ENCODE peak calls at places on chromosomes 4 and X, in four cellular contexts. One of them, this sample, is unnamed.

GRCh38 chrX:86946569-86946968 is 571.0 kb upstream of the KLHL4 start:
- DNase-seq in neuronal stem cell: peak
- DNase-seq in kidney: no peak
- DNase-seq in fibroblast of lung: peak
- DNase-seq in this sample: peak

GRCh38 chrX:63275127-63275526 is 76.0 kb downstream of the SPIN4 start:
- DNase-seq in kidney: no peak
- DNase-seq in neuronal stem cell: no peak
- DNase-seq in fibroblast of lung: no peak
- DNase-seq in this sample: no peak

GRCh38 chr4:159051245-159052071 is 51.4 kb upstream of the RAPGEF2 start:
- DNase-seq in kidney: no peak
- DNase-seq in neuronal stem cell: no peak
- DNase-seq in fibroblast of lung: no peak
- DNase-seq in this sample: no peak

GRCh38 chr4:175309041-175309440 is 390.9 kb downstream of the ADAM29 start:
- DNase-seq in neuronal stem cell: no peak
- DNase-seq in kidney: no peak
- DNase-seq in fibroblast of lung: no peak
- DNase-seq in this sample: no peak

GRCh38 chr4:179695175-179695574 is 2252.9 kb upstream of the AGA start:
- DNase-seq in fibroblast of lung: peak
- DNase-seq in neuronal stem cell: no peak
- DNase-seq in kidney: no peak
- DNase-seq in this sample: no peak

GRCh38 chr4:158590219-158590618 is 68.5 kb downstream of the RXFP1 start:
- DNase-seq in neuronal stem cell: no peak
- DNase-seq in kidney: peak
- DNase-seq in fibroblast of lung: no peak
- DNase-seq in this sample: no peak

GRCh38 chrX:150316564-150316963 is 46.6 kb upstream of the MAMLD1 start:
- DNase-seq in kidney: no peak
- DNase-seq in fibroblast of lung: no peak
- DNase-seq in neuronal stem cell: no peak
- DNase-seq in this sample: no peak

GRCh38 chrX:152276277-152276676 is 137.9 kb upstream of the MAGEA10 start:
- DNase-seq in neuronal stem cell: no peak
- DNase-seq in fibroblast of lung: no peak
- DNase-seq in kidney: no peak
- DNase-seq in this sample: no peak

GRCh38 chr4:185534850-185535761 is at the start of gene PDLIM3:
- DNase-seq in neuronal stem cell: peak
- DNase-seq in kidney: peak
- DNase-seq in fibroblast of lung: no peak
- DNase-seq in this sample: no peak

GRCh38 chr4:67934628-67935027 is 28.7 kb downstream of the TMPRSS11A start:
- DNase-seq in kidney: no peak
- DNase-seq in neuronal stem cell: no peak
- DNase-seq in fibroblast of lung: no peak
- DNase-seq in this sample: no peak

GRCh38 chr4:42278709-42279324 is 118.5 kb upstream of the SHISA3 start:
- DNase-seq in kidney: no peak
- DNase-seq in neuronal stem cell: no peak
- DNase-seq in fibroblast of lung: no peak
- DNase-seq in this sample: no peak

GRCh38 chr4:42282081-42282901 is 115.0 kb upstream of the SHISA3 start:
- DNase-seq in fibroblast of lung: peak
- DNase-seq in neuronal stem cell: peak
- DNase-seq in kidney: no peak
- DNase-seq in this sample: peak

GRCh38 chr4:42284030-42284429 is 113.3 kb upstream of the SHISA3 start:
- DNase-seq in neuronal stem cell: no peak
- DNase-seq in fibroblast of lung: no peak
- DNase-seq in kidney: no peak
- DNase-seq in this sample: no peak

GRCh38 chr4:42280327-42281095 is 116.8 kb upstream of the SHISA3 start:
- DNase-seq in kidney: no peak
- DNase-seq in fibroblast of lung: peak
- DNase-seq in neuronal stem cell: no peak
- DNase-seq in this sample: peak

DNA sequence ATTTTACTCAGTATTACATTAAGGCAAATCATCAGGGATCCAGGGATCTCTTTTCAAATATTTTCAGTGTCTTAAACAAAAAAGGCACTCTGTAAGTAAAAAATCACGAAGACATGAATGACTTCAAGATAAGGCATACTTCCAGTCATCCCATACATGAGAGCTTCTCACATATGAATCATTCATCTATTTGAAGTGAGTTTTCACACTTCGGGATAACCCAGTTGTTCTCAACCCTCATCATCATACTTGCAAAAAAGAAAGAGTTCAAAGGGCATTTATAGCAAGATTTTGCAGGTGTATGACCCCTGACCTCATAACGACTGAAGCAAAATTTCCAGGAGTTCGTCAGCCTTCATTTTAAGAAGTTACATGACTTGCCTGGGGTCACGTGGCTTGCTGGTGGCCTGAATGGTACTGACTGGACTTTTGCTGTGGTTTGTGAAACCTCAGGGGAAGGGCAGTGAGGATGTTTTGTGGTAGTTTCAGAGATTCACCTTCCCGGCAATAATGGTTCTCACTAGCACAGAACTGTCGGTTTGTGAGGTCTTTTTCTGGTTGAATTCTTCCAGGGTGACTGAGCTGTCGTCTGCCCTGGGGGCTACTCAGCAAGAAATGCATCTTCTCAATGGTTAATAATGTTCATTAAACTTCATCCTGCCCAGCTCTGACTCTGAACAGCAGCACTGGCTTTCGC is 115.8 kb upstream of the SHISA3 start:
- DNase-seq in fibroblast of lung: no peak
- DNase-seq in neuronal stem cell: no peak
- DNase-seq in kidney: no peak
- DNase-seq in this sample: no peak
- H3K4me3 ChIP-seq in fibroblast of lung: no peak
- H3K4me3 ChIP-seq in neuronal stem cell: no peak
- H3K4me3 ChIP-seq in kidney: no peak
- H3K4me3 ChIP-seq in this sample: no peak

DNA sequence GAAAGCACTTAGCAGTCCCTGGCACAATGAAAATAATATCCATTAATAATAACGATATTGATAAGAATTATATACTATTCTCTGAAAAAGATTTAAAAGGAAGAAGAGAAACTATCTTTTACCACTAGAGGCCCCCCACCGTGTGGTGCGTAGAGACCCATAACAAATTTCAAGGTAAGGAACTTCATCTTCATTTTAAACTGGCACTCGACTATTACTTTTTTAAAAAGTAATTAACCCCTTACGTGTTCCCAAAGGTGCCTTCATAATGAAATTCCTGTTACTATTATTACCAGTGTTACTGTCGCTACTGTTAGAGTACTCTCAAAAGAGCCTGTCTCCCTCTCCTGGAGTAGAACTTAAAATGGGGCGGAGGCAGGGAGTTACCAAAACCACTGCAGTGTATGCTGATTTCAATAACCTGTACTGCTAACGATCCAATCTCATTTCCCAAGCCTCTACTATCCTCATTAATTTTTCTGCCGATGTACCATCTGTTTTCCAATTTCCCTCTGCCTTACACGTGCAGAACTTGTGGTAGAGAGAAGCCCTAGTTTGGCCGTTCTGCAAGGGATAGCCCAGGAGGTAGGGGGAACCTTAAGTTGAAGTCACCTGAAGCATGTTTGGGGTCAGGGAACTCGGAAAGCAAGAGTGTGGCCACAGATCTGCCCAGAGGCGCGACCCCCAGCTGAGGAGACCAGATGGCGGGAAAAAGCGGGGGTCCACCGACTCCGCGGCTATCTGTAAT is 813 bp upstream of the STK26 start:
- DNase-seq in fibroblast of lung: peak
- DNase-seq in neuronal stem cell: no peak
- DNase-seq in kidney: no peak
- DNase-seq in this sample: no peak
- H3K9ac ChIP-seq in fibroblast of lung: no peak
- H3K9ac ChIP-seq in neuronal stem cell: peak
- H3K9ac ChIP-seq in kidney: no peak
- H3K9ac ChIP-seq in this sample: peak

GRCh38 chrX:46574337-46574940 is 874 bp downstream of the CHST7 start:
- DNase-seq in fibroblast of lung: no peak
- DNase-seq in kidney: peak
- DNase-seq in neuronal stem cell: no peak
- DNase-seq in this sample: no peak
- H3K4me3 ChIP-seq in fibroblast of lung: peak
- H3K4me3 ChIP-seq in kidney: peak
- H3K4me3 ChIP-seq in neuronal stem cell: peak
- H3K4me3 ChIP-seq in this sample: peak

DNA sequence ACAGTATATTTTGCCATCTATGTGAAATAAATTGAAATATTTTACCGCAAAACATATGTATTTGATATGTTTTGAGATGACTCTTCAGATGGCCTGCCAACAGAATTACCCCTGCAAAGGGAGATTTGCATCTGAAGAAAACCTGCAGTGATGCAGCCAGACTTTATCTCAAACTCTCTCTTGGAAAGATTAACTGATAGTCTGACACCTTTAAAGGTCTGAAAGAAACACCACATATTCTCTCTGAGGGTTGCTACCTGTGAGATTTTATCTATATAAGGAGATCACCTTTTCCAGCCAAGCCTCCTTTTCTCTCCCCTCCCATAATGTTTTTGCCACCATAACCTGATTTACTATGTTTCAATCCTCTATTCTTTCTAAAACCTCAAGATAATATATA is 1106.3 kb upstream of the IGFBP7 start:
- DNase-seq in kidney: no peak
- DNase-seq in fibroblast of lung: no peak
- DNase-seq in neuronal stem cell: no peak
- DNase-seq in this sample: no peak
- H3K9ac ChIP-seq in kidney: no peak
- H3K9ac ChIP-seq in fibroblast of lung: no peak
- H3K9ac ChIP-seq in neuronal stem cell: no peak
- H3K9ac ChIP-seq in this sample: no peak

GRCh38 chr4:137692205-137692604 is 159.9 kb upstream of the PCDH18 start:
- DNase-seq in kidney: no peak
- DNase-seq in fibroblast of lung: no peak
- DNase-seq in neuronal stem cell: no peak
- DNase-seq in this sample: no peak
- H3K4me3 ChIP-seq in kidney: no peak
- H3K4me3 ChIP-seq in fibroblast of lung: no peak
- H3K4me3 ChIP-seq in neuronal stem cell: no peak
- H3K4me3 ChIP-seq in this sample: no peak

DNA sequence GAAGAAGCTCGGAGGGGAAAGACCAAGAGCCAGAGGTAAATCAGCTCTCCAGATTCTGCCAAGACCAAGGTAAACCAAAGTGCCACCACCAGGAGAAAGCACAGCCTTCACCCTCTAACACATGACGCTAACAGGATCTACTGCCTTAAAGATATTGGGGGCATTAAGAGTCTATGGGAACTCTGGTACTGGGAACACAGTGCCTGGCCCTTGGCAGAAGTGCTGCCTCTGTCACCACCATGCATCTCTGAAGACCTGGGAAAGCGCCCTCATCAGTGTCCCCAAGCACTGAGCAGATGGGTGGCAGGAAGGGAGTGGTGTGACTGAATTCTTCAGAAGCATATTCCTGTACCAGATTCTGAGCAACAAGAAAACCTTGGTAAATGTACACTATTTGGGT is 1.3 kb downstream of the QDPR start:
- DNase-seq in kidney: no peak
- DNase-seq in fibroblast of lung: no peak
- DNase-seq in neuronal stem cell: no peak
- DNase-seq in this sample: no peak
- H3K9ac ChIP-seq in kidney: peak
- H3K9ac ChIP-seq in fibroblast of lung: no peak
- H3K9ac ChIP-seq in neuronal stem cell: no peak
- H3K9ac ChIP-seq in this sample: no peak